ENCODE peak calls at places on chromosomes 16 and 17, in nine cellular contexts. N, S, F, G, C, L, E, R and O are unnamed samples.

GRCh38 chr17:44444735-44445105 is 55.3 kb upstream of the ITGA2B start:
- DNase-seq in E (peak), F (no peak), S (no peak), N (no peak), C (no peak), L (no peak), G (no peak), R (no peak), O (no peak)

GRCh38 chr17:40364121-40364861 is at the start of gene GJD3:
- DNase-seq in R (no peak), N (no peak), S (no peak), G (no peak), E (no peak), F (no peak), C (no peak), L (no peak), O (no peak)

GRCh38 chr17:67434061-67434525 is 57.0 kb downstream of the PITPNC1 start:
- DNase-seq in F (no peak), G (no peak), E (no peak), C (no peak), L (peak), R (peak), N (no peak), S (no peak), O (peak)

GRCh38 chr16:64412578-64413280 is 709.1 kb downstream of the CDH11 start:
- DNase-seq in G (no peak), E (peak), S (no peak), F (no peak), C (no peak), L (no peak), N (no peak), R (no peak), O (no peak)

GRCh38 chr17:8029121-8029520 is 9.7 kb upstream of the ALOX15B start:
- DNase-seq in F (no peak), C (no peak), G (no peak), L (no peak), S (no peak), E (peak), N (no peak), R (no peak), O (no peak)

GRCh38 chr17:1110524-1110843 is 69.3 kb downstream of the ABR start:
- DNase-seq in G (no peak), E (no peak), S (no peak), R (peak), F (no peak), L (no peak), C (no peak), N (no peak), O (no peak)

GRCh38 chr17:1150863-1151685 is 28.7 kb downstream of the ABR start:
- DNase-seq in N (no peak), R (no peak), L (no peak), E (no peak), G (no peak), S (no peak), C (no peak), F (no peak), O (no peak)

GRCh38 chr17:64037802-64038201 is 17.4 kb upstream of the ICAM2 start:
- DNase-seq in N (no peak), E (no peak), G (no peak), F (no peak), S (no peak), L (no peak), C (no peak), R (no peak), O (no peak)

GRCh38 chr17:78774956-78775571 is 7.0 kb downstream of the CYTH1 start:
- DNase-seq in E (no peak), C (no peak), L (peak), G (no peak), N (no peak), R (peak), F (no peak), S (no peak), O (peak)

GRCh38 chr16:69831212-69832123 is 69.3 kb downstream of the WWP2 start:
- DNase-seq in C (no peak), F (peak), G (no peak), L (no peak), R (no peak), S (no peak), E (peak), N (no peak), O (no peak)